ENCODE peak calls at places on chromosomes 5 and 9, in eight cellular contexts. One of them, this sample, is unnamed.

GRCh38 chr9:2299156-2299842 is 284.2 kb downstream of the SMARCA2 start:
- DNase-seq in T-helper 9 cell: no peak
- DNase-seq in IMR-90: no peak
- DNase-seq in activated naive CD4-positive, alpha-beta T cell: no peak
- DNase-seq in AG08395: no peak
- DNase-seq in kidney epithelial cell: no peak
- DNase-seq in iPS-NIHi11: no peak
- DNase-seq in GM04504: no peak
- DNase-seq in this sample: no peak

GRCh38 chr5:142611154-142611553 is 74.7 kb downstream of the FGF1 start:
- DNase-seq in T-helper 9 cell: peak; percentile 48
- DNase-seq in IMR-90: peak; percentile 74
- DNase-seq in activated naive CD4-positive, alpha-beta T cell: peak; percentile 24
- DNase-seq in AG08395: peak; percentile 76
- DNase-seq in kidney epithelial cell: no peak
- DNase-seq in iPS-NIHi11: peak; percentile 81
- DNase-seq in GM04504: no peak
- DNase-seq in this sample: no peak

GRCh38 chr9:119278138-119278537 is 91.1 kb downstream of the BRINP1 start:
- DNase-seq in T-helper 9 cell: no peak
- DNase-seq in IMR-90: no peak
- DNase-seq in activated naive CD4-positive, alpha-beta T cell: no peak
- DNase-seq in AG08395: no peak
- DNase-seq in kidney epithelial cell: no peak
- DNase-seq in iPS-NIHi11: no peak
- DNase-seq in GM04504: no peak
- DNase-seq in this sample: no peak

GRCh38 chr5:113601423-113601822 is 87.9 kb downstream of the YTHDC2 start:
- DNase-seq in T-helper 9 cell: no peak
- DNase-seq in IMR-90: no peak
- DNase-seq in activated naive CD4-positive, alpha-beta T cell: no peak
- DNase-seq in AG08395: no peak
- DNase-seq in kidney epithelial cell: no peak
- DNase-seq in iPS-NIHi11: no peak
- DNase-seq in GM04504: no peak
- DNase-seq in this sample: no peak

GRCh38 chr5:90410178-90410762 is 714 bp upstream of the CETN3 start:
- DNase-seq in T-helper 9 cell: no peak
- DNase-seq in IMR-90: no peak
- DNase-seq in activated naive CD4-positive, alpha-beta T cell: no peak
- DNase-seq in AG08395: no peak
- DNase-seq in kidney epithelial cell: no peak
- DNase-seq in iPS-NIHi11: no peak
- DNase-seq in GM04504: no peak
- DNase-seq in this sample: no peak

GRCh38 chr5:34474573-34475021 is 181.5 kb upstream of the RAI14 start:
- DNase-seq in T-helper 9 cell: no peak
- DNase-seq in IMR-90: peak; percentile 77
- DNase-seq in activated naive CD4-positive, alpha-beta T cell: no peak
- DNase-seq in AG08395: peak; percentile 76
- DNase-seq in kidney epithelial cell: no peak
- DNase-seq in iPS-NIHi11: peak; percentile 71
- DNase-seq in GM04504: peak; percentile 32
- DNase-seq in this sample: no peak

GRCh38 chr9:97857603-97858392 is 4.8 kb downstream of the FOXE1 start:
- DNase-seq in T-helper 9 cell: no peak
- DNase-seq in IMR-90: no peak
- DNase-seq in activated naive CD4-positive, alpha-beta T cell: no peak
- DNase-seq in AG08395: no peak
- DNase-seq in kidney epithelial cell: no peak
- DNase-seq in iPS-NIHi11: no peak
- DNase-seq in GM04504: no peak
- DNase-seq in this sample: no peak

GRCh38 chr5:89703799-89704198 is 705.8 kb downstream of the CETN3 start:
- DNase-seq in T-helper 9 cell: no peak
- DNase-seq in IMR-90: no peak
- DNase-seq in activated naive CD4-positive, alpha-beta T cell: no peak
- DNase-seq in AG08395: peak; percentile 17
- DNase-seq in kidney epithelial cell: peak; percentile 26
- DNase-seq in iPS-NIHi11: peak; percentile 60
- DNase-seq in GM04504: no peak
- DNase-seq in this sample: no peak

GRCh38 chr9:128899566-128900322 is 17.8 kb downstream of the LRRC8A start:
- DNase-seq in T-helper 9 cell: no peak
- DNase-seq in IMR-90: no peak
- DNase-seq in activated naive CD4-positive, alpha-beta T cell: no peak
- DNase-seq in AG08395: peak; percentile 31
- DNase-seq in kidney epithelial cell: no peak
- DNase-seq in iPS-NIHi11: no peak
- DNase-seq in GM04504: no peak
- DNase-seq in this sample: no peak

GRCh38 chr5:138457532-138458275 is 7.6 kb upstream of the EGR1 start:
- DNase-seq in T-helper 9 cell: no peak
- DNase-seq in IMR-90: no peak
- DNase-seq in activated naive CD4-positive, alpha-beta T cell: no peak
- DNase-seq in AG08395: no peak
- DNase-seq in kidney epithelial cell: no peak
- DNase-seq in iPS-NIHi11: no peak
- DNase-seq in GM04504: no peak
- DNase-seq in this sample: no peak

GRCh38 chr5:69046375-69046957 is 47.3 kb upstream of the SLC30A5 start:
- DNase-seq in T-helper 9 cell: no peak
- DNase-seq in IMR-90: peak; percentile 37
- DNase-seq in activated naive CD4-positive, alpha-beta T cell: no peak
- DNase-seq in AG08395: no peak
- DNase-seq in kidney epithelial cell: no peak
- DNase-seq in iPS-NIHi11: no peak
- DNase-seq in GM04504: no peak
- DNase-seq in this sample: no peak

GRCh38 chr9:16062542-16063240 is 509.8 kb downstream of the CCDC171 start:
- DNase-seq in T-helper 9 cell: no peak
- DNase-seq in IMR-90: peak; percentile 98
- DNase-seq in activated naive CD4-positive, alpha-beta T cell: no peak
- DNase-seq in AG08395: peak; percentile 17
- DNase-seq in kidney epithelial cell: peak; percentile 95
- DNase-seq in iPS-NIHi11: no peak
- DNase-seq in GM04504: no peak
- DNase-seq in this sample: no peak

This sample was measured in NCI-H1048.